ENCODE peak calls at places on chromosomes 1 and 21, in five cellular contexts. Y is B cell, N is HFF-Myc, G is osteocyte, Q is cardiac fibroblast. L is an unnamed sample.

GRCh38 chr1:77143529-77144121 is 75.6 kb downstream of the PIGK start:
- DNase-seq in Y (no peak), N (no peak), G (no peak), Q (peak), L (no peak)

GRCh38 chr1:31397360-31398095 is 15.5 kb upstream of the SERINC2 start:
- DNase-seq in Y (no peak), N (no peak), G (no peak), Q (no peak), L (no peak)

GRCh38 chr1:200949626-200950025 is 54.9 kb downstream of the INAVA start:
- DNase-seq in Y (no peak), N (no peak), G (no peak), Q (no peak), L (no peak)

GRCh38 chr1:26602378-26602959 is 72.9 kb downstream of the RPS6KA1 start:
- DNase-seq in Y (peak), N (peak), G (no peak), Q (peak), L (peak)

GRCh38 chr1:215900684-215901083 is 333.6 kb downstream of the KCTD3 start:
- DNase-seq in Y (no peak), N (no peak), G (no peak), Q (no peak), L (no peak)

GRCh38 chr1:200805719-200806118 is 67.0 kb downstream of the CAMSAP2 start:
- DNase-seq in Y (no peak), N (no peak), G (no peak), Q (no peak), L (no peak)

GRCh38 chr21:39087976-39088370 is 95.3 kb downstream of the PSMG1 start:
- DNase-seq in Y (no peak), N (no peak), G (no peak), Q (no peak), L (no peak)

GRCh38 chr21:45443595-45444181 is 38.7 kb downstream of the COL18A1 start:
- DNase-seq in Y (no peak), N (no peak), G (no peak), Q (no peak), L (no peak)

GRCh38 chr1:164588388-164589341 is 29.7 kb downstream of the PBX1 start:
- DNase-seq in Y (no peak), N (peak), G (no peak), Q (peak), L (peak)

GRCh38 chr1:37493336-37494098 is 19.1 kb downstream of the ZC3H12A start:
- DNase-seq in Y (no peak), N (no peak), G (peak), Q (no peak), L (no peak)

GRCh38 chr1:39453603-39454002 is 37.8 kb upstream of the BMP8A start:
- DNase-seq in Y (no peak), N (no peak), G (no peak), Q (peak), L (no peak)

GRCh38 chr1:244445320-244446181 is 6.2 kb downstream of the ADSS2 start:
- DNase-seq in Y (no peak), N (no peak), G (no peak), Q (no peak), L (no peak)

GRCh38 chr1:35112668-35113067 is 33.5 kb downstream of the ZMYM1 start:
- DNase-seq in Y (no peak), N (no peak), G (no peak), Q (peak), L (no peak)

GRCh38 chr21:28828981-28829380 is 163.7 kb downstream of the LTN1 start:
- DNase-seq in Y (no peak), N (no peak), G (no peak), Q (no peak), L (no peak)

GRCh38 chr1:243421784-243422183 is 165.9 kb downstream of the SDCCAG8 start:
- DNase-seq in Y (no peak), N (peak), G (no peak), Q (peak), L (no peak)

GRCh38 chr1:151542710-151543129 is 2.6 kb downstream of the TUFT1 start:
- DNase-seq in Y (no peak), N (no peak), G (no peak), Q (peak), L (no peak)

GRCh38 chr1:64669098-64669675 is 75.7 kb upstream of the RAVER2 start:
- DNase-seq in Y (no peak), N (no peak), G (no peak), Q (peak), L (no peak)

GRCh38 chr1:115505157-115505571 is 136.6 kb upstream of the VANGL1 start:
- DNase-seq in Y (no peak), N (peak), G (no peak), Q (no peak), L (no peak)

GRCh38 chr1:172244865-172245264 is 175.6 kb upstream of the C1orf105 start:
- DNase-seq in Y (no peak), N (no peak), G (no peak), Q (no peak), L (no peak)

GRCh38 chr1:41501581-41501980 is 17.1 kb upstream of the EDN2 start:
- DNase-seq in Y (no peak), N (no peak), G (no peak), Q (no peak), L (no peak)

DNA sequence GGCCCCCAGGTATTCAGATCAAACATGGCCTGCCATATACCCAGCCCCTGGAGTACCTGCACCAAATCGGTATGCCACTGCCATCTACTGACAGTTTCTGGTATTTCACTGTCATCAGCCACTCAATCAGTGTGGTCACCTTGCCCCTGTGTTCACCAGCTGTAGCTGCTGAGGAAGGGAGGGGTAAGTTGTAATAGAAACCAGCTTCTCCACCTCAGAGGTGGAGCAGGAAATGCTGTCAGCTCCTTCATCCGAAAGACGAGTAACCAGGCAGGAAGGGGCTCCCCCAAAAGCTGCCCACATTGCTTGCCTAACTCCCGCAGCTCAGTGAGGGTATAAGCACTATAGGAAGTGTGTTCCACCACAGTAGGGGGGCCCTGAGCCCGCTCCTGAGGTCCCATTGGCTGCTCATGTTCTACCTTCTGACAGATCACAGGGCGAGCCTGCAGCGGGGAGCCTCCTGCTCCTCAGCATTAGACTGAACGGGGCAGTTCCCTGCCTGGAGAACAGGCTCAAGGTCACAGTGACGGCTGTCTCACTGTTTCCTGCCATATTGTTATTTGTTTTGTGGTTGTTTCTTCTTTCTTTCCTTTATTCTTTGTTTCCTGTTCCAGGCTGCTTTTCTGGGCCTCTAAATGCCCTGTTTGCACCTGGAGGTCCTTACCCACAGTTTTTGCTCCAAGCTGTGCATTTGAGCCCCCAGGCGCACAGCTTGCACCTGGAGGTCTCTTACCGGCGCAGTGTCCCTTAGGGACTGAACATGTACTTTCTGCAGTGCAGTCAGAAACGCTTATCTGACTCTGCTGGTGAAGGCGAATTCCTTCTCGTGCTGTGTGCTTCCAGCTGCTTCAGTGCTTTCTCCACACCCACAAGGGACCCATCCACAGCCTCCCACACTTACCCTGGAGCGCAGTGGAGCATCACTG is 1638.3 kb downstream of the MRPL39 start:
- DNase-seq in Y (peak), N (peak), G (no peak), Q (peak), L (peak)
- TF ChIP-seq CTCF in Y (peak), N (no peak), G (no peak), Q (peak), L (peak)

GRCh38 chr1:191993549-191993948 is 164.7 kb upstream of the RGS18 start:
- DNase-seq in Y (no peak), N (no peak), G (no peak), Q (peak), L (no peak)
- TF ChIP-seq CTCF in Y (no peak), N (no peak), G (peak), Q (no peak), L (no peak)

GRCh38 chr1:231550448-231550781 is 21.9 kb downstream of the TSNAX start:
- DNase-seq in Y (peak), N (no peak), G (no peak), Q (no peak), L (peak)
- TF ChIP-seq CTCF in Y (peak), N (peak), G (peak), Q (peak), L (peak)

GRCh38 chr1:24642481-24643361 is at the start of gene SRRM1:
- DNase-seq in Y (peak), N (peak), G (peak), Q (peak), L (peak)
- TF ChIP-seq CTCF in Y (no peak), N (no peak), G (no peak), Q (peak), L (peak)

GRCh38 chr1:205588691-205589445 is 42.9 kb downstream of the ELK4 start:
- DNase-seq in Y (no peak), N (no peak), G (no peak), Q (peak), L (peak)
- TF ChIP-seq CTCF in Y (no peak), N (peak), G (peak), Q (peak), L (no peak)